ENCODE peak calls at places on chromosomes 12 and 14, in nine cellular contexts. One of them, this sample, is unnamed.

GRCh38 chr14:78612666-78613065 is 442.5 kb downstream of the NRXN3 start:
- DNase-seq in WERI-Rb-1: no peak
- DNase-seq in psoas muscle: no peak
- DNase-seq in fibroblast of lung: no peak
- DNase-seq in endothelial cell of umbilical vein: no peak
- DNase-seq in cardiac fibroblast: no peak
- DNase-seq in BE2C: no peak
- DNase-seq in thyroid gland: peak; percentile 26
- DNase-seq in IMR-90: no peak
- DNase-seq in this sample: no peak

GRCh38 chr12:63965936-63966602 is 121.6 kb downstream of the SRGAP1 start:
- DNase-seq in WERI-Rb-1: no peak
- DNase-seq in cardiac fibroblast: peak; percentile 32
- DNase-seq in psoas muscle: no peak
- DNase-seq in thyroid gland: no peak
- DNase-seq in fibroblast of lung: peak; percentile 12
- DNase-seq in endothelial cell of umbilical vein: no peak
- DNase-seq in BE2C: no peak
- DNase-seq in IMR-90: peak; percentile 32
- DNase-seq in this sample: no peak

GRCh38 chr14:80906946-80907345 is 34.6 kb downstream of the CEP128 start:
- DNase-seq in cardiac fibroblast: peak; percentile 5
- DNase-seq in BE2C: no peak
- DNase-seq in psoas muscle: no peak
- DNase-seq in endothelial cell of umbilical vein: no peak
- DNase-seq in IMR-90: peak; percentile 34
- DNase-seq in thyroid gland: no peak
- DNase-seq in fibroblast of lung: no peak
- DNase-seq in WERI-Rb-1: no peak
- DNase-seq in this sample: no peak

GRCh38 chr14:103737432-103738045 is 21.9 kb downstream of the ZFYVE21 start:
- DNase-seq in WERI-Rb-1: no peak
- DNase-seq in cardiac fibroblast: no peak
- DNase-seq in BE2C: no peak
- DNase-seq in psoas muscle: no peak
- DNase-seq in fibroblast of lung: no peak
- DNase-seq in thyroid gland: no peak
- DNase-seq in endothelial cell of umbilical vein: no peak
- DNase-seq in IMR-90: no peak
- DNase-seq in this sample: no peak

GRCh38 chr14:65179918-65180724 is 77.8 kb upstream of the MAX start:
- DNase-seq in IMR-90: peak; percentile 89
- DNase-seq in thyroid gland: no peak
- DNase-seq in cardiac fibroblast: peak; percentile 95
- DNase-seq in endothelial cell of umbilical vein: peak; percentile 46
- DNase-seq in BE2C: no peak
- DNase-seq in fibroblast of lung: peak; percentile 78
- DNase-seq in psoas muscle: peak; percentile 61
- DNase-seq in WERI-Rb-1: no peak
- DNase-seq in this sample: peak; percentile 96

GRCh38 chr14:30243805-30244204 is 315.2 kb upstream of the G2E3 start:
- DNase-seq in IMR-90: peak; percentile 85
- DNase-seq in BE2C: no peak
- DNase-seq in fibroblast of lung: peak; percentile 86
- DNase-seq in cardiac fibroblast: peak; percentile 94
- DNase-seq in endothelial cell of umbilical vein: no peak
- DNase-seq in WERI-Rb-1: no peak
- DNase-seq in psoas muscle: no peak
- DNase-seq in thyroid gland: no peak
- DNase-seq in this sample: peak; percentile 86

GRCh38 chr14:99562848-99563748 is 40.9 kb downstream of the CCDC85C start:
- DNase-seq in IMR-90: peak; percentile 65
- DNase-seq in endothelial cell of umbilical vein: peak; percentile 77
- DNase-seq in fibroblast of lung: peak; percentile 72
- DNase-seq in BE2C: peak; percentile 93
- DNase-seq in psoas muscle: peak; percentile 69
- DNase-seq in thyroid gland: peak; percentile 93
- DNase-seq in WERI-Rb-1: peak; percentile 98
- DNase-seq in cardiac fibroblast: peak; percentile 38
- DNase-seq in this sample: no peak

GRCh38 chr12:82832091-82832490 is 145.4 kb downstream of the TMTC2 start:
- DNase-seq in endothelial cell of umbilical vein: no peak
- DNase-seq in thyroid gland: no peak
- DNase-seq in cardiac fibroblast: no peak
- DNase-seq in psoas muscle: no peak
- DNase-seq in WERI-Rb-1: no peak
- DNase-seq in BE2C: no peak
- DNase-seq in fibroblast of lung: no peak
- DNase-seq in IMR-90: no peak
- DNase-seq in this sample: no peak

GRCh38 chr12:59396519-59396918 is 199.3 kb upstream of the SLC16A7 start:
- DNase-seq in endothelial cell of umbilical vein: no peak
- DNase-seq in BE2C: no peak
- DNase-seq in cardiac fibroblast: no peak
- DNase-seq in IMR-90: no peak
- DNase-seq in psoas muscle: no peak
- DNase-seq in thyroid gland: no peak
- DNase-seq in WERI-Rb-1: no peak
- DNase-seq in fibroblast of lung: no peak
- DNase-seq in this sample: no peak

GRCh38 chr12:13982010-13982409 is 608 bp upstream of the GRIN2B start:
- DNase-seq in fibroblast of lung: no peak
- DNase-seq in cardiac fibroblast: no peak
- DNase-seq in endothelial cell of umbilical vein: no peak
- DNase-seq in BE2C: peak; percentile 15
- DNase-seq in psoas muscle: no peak
- DNase-seq in IMR-90: no peak
- DNase-seq in WERI-Rb-1: peak; percentile 79
- DNase-seq in thyroid gland: no peak
- DNase-seq in this sample: no peak

GRCh38 chr14:62015248-62015647 is 253.0 kb downstream of the SNAPC1 start:
- DNase-seq in BE2C: no peak
- DNase-seq in psoas muscle: no peak
- DNase-seq in WERI-Rb-1: no peak
- DNase-seq in endothelial cell of umbilical vein: no peak
- DNase-seq in IMR-90: peak; percentile 45
- DNase-seq in cardiac fibroblast: peak; percentile 47
- DNase-seq in thyroid gland: no peak
- DNase-seq in fibroblast of lung: peak; percentile 3
- DNase-seq in this sample: no peak

GRCh38 chr12:131167334-131167733 is 213.6 kb downstream of the ADGRD1 start:
- DNase-seq in psoas muscle: no peak
- DNase-seq in BE2C: no peak
- DNase-seq in WERI-Rb-1: no peak
- DNase-seq in cardiac fibroblast: no peak
- DNase-seq in endothelial cell of umbilical vein: no peak
- DNase-seq in fibroblast of lung: no peak
- DNase-seq in IMR-90: no peak
- DNase-seq in thyroid gland: peak; percentile 88
- DNase-seq in this sample: no peak

GRCh38 chr12:58925111-58925732 is 4.9 kb upstream of the LRIG3 start:
- DNase-seq in BE2C: no peak
- DNase-seq in cardiac fibroblast: no peak
- DNase-seq in IMR-90: peak; percentile 32
- DNase-seq in WERI-Rb-1: no peak
- DNase-seq in thyroid gland: no peak
- DNase-seq in fibroblast of lung: no peak
- DNase-seq in endothelial cell of umbilical vein: peak; percentile 92
- DNase-seq in psoas muscle: no peak
- DNase-seq in this sample: no peak

GRCh38 chr14:39472078-39472477 is 39.8 kb upstream of the FBXO33 start:
- DNase-seq in IMR-90: no peak
- DNase-seq in endothelial cell of umbilical vein: no peak
- DNase-seq in psoas muscle: no peak
- DNase-seq in WERI-Rb-1: no peak
- DNase-seq in thyroid gland: no peak
- DNase-seq in fibroblast of lung: no peak
- DNase-seq in BE2C: no peak
- DNase-seq in cardiac fibroblast: no peak
- DNase-seq in this sample: no peak

GRCh38 chr14:39469094-39469710 is 37.0 kb upstream of the FBXO33 start:
- DNase-seq in endothelial cell of umbilical vein: peak; percentile 11
- DNase-seq in BE2C: peak; percentile 55
- DNase-seq in fibroblast of lung: peak; percentile 23
- DNase-seq in psoas muscle: no peak
- DNase-seq in IMR-90: no peak
- DNase-seq in cardiac fibroblast: peak; percentile 25
- DNase-seq in thyroid gland: no peak
- DNase-seq in WERI-Rb-1: peak; percentile 20
- DNase-seq in this sample: no peak

DNA sequence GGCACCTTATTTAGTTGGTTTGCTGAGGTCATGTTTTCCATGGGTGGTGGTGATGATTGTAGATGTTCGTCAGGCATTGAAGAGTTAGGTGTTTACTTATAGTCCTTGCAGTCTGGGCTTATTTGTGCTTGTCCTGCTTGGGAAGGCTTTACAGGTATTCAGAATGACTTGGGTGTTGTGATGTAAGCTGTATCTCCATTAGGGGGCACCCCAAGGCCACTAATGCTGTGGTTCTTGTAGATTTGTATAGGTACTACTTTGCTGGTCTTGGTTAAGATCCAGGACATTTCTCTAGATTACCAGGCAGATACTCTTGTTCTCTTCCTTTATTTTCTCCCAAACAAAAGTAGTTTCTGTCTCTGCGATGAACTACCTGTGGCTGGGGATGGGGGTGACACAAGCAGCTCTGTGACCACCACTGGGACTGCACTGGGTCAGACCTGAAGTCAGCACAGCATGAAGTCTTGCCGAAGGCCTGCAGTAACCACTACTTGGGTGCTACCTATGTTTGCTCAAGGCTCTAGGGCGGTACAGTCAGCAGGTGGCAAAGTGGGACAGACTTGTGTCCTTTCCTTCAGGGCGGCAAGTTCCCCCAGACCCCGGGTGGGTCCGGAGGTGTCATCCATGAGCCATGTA is 35.8 kb upstream of the FBXO33 start:
- DNase-seq in WERI-Rb-1: peak; percentile 46
- DNase-seq in IMR-90: peak; percentile 43
- DNase-seq in BE2C: peak; percentile 39
- DNase-seq in thyroid gland: no peak
- DNase-seq in fibroblast of lung: peak; percentile 32
- DNase-seq in endothelial cell of umbilical vein: peak; percentile 8
- DNase-seq in cardiac fibroblast: peak; percentile 68
- DNase-seq in psoas muscle: no peak
- DNase-seq in this sample: peak; percentile 51
- TF ChIP-seq CTCF in WERI-Rb-1: peak; percentile 60
- TF ChIP-seq CTCF in IMR-90: peak; percentile 45
- TF ChIP-seq CTCF in BE2C: peak; percentile 60
- TF ChIP-seq CTCF in thyroid gland: no peak
- TF ChIP-seq CTCF in fibroblast of lung: peak; percentile 13
- TF ChIP-seq CTCF in endothelial cell of umbilical vein: peak; percentile 32
- TF ChIP-seq CTCF in cardiac fibroblast: peak; percentile 50
- TF ChIP-seq CTCF in psoas muscle: no peak
- TF ChIP-seq CTCF in this sample: peak; percentile 36

GRCh38 chr12:79397609-79398008 is 293.2 kb downstream of the PAWR start:
- DNase-seq in WERI-Rb-1: no peak
- DNase-seq in fibroblast of lung: no peak
- DNase-seq in IMR-90: peak; percentile 55
- DNase-seq in thyroid gland: no peak
- DNase-seq in endothelial cell of umbilical vein: peak; percentile 58
- DNase-seq in BE2C: no peak
- DNase-seq in cardiac fibroblast: no peak
- DNase-seq in psoas muscle: no peak
- DNase-seq in this sample: no peak
- H3K4me3 ChIP-seq in WERI-Rb-1: no peak overlapping the region
- H3K4me3 ChIP-seq in fibroblast of lung: no peak overlapping the region
- H3K4me3 ChIP-seq in IMR-90: no peak overlapping the region
- H3K4me3 ChIP-seq in thyroid gland: no peak overlapping the region
- H3K4me3 ChIP-seq in endothelial cell of umbilical vein: no peak overlapping the region
- H3K4me3 ChIP-seq in BE2C: no peak overlapping the region
- H3K4me3 ChIP-seq in cardiac fibroblast: no peak overlapping the region
- H3K4me3 ChIP-seq in psoas muscle: no peak overlapping the region
- H3K4me3 ChIP-seq in this sample: no peak overlapping the region

GRCh38 chr14:21059842-21060589 is 2.4 kb downstream of the RNASE8 start:
- DNase-seq in WERI-Rb-1: no peak
- DNase-seq in cardiac fibroblast: no peak
- DNase-seq in thyroid gland: no peak
- DNase-seq in IMR-90: no peak
- DNase-seq in endothelial cell of umbilical vein: no peak
- DNase-seq in BE2C: no peak
- DNase-seq in psoas muscle: no peak
- DNase-seq in fibroblast of lung: no peak
- DNase-seq in this sample: no peak

GRCh38 chr14:21056520-21057163 is 980 bp upstream of the RNASE8 start:
- DNase-seq in psoas muscle: no peak
- DNase-seq in IMR-90: no peak
- DNase-seq in WERI-Rb-1: no peak
- DNase-seq in BE2C: no peak
- DNase-seq in fibroblast of lung: no peak
- DNase-seq in endothelial cell of umbilical vein: no peak
- DNase-seq in thyroid gland: no peak
- DNase-seq in cardiac fibroblast: peak; percentile 46
- DNase-seq in this sample: peak; percentile 61

GRCh38 chr14:21058903-21059302 is 1.3 kb downstream of the RNASE8 start:
- DNase-seq in endothelial cell of umbilical vein: no peak
- DNase-seq in thyroid gland: no peak
- DNase-seq in fibroblast of lung: no peak
- DNase-seq in BE2C: no peak
- DNase-seq in cardiac fibroblast: no peak
- DNase-seq in psoas muscle: no peak
- DNase-seq in IMR-90: no peak
- DNase-seq in WERI-Rb-1: no peak
- DNase-seq in this sample: no peak

GRCh38 chr14:21055473-21056117 is 2.0 kb upstream of the RNASE8 start:
- DNase-seq in endothelial cell of umbilical vein: no peak
- DNase-seq in BE2C: no peak
- DNase-seq in fibroblast of lung: no peak
- DNase-seq in thyroid gland: no peak
- DNase-seq in psoas muscle: no peak
- DNase-seq in IMR-90: no peak
- DNase-seq in WERI-Rb-1: no peak
- DNase-seq in cardiac fibroblast: no peak
- DNase-seq in this sample: no peak

GRCh38 chr14:21057803-21058675 is at the start of gene RNASE8:
- DNase-seq in IMR-90: peak; percentile 35
- DNase-seq in cardiac fibroblast: no peak
- DNase-seq in WERI-Rb-1: no peak
- DNase-seq in thyroid gland: no peak
- DNase-seq in endothelial cell of umbilical vein: no peak
- DNase-seq in psoas muscle: no peak
- DNase-seq in fibroblast of lung: no peak
- DNase-seq in BE2C: no peak
- DNase-seq in this sample: peak; percentile 50
- TF ChIP-seq CTCF in IMR-90: peak; percentile 32
- TF ChIP-seq CTCF in cardiac fibroblast: no peak
- TF ChIP-seq CTCF in WERI-Rb-1: no peak
- TF ChIP-seq CTCF in thyroid gland: no peak
- TF ChIP-seq CTCF in endothelial cell of umbilical vein: no peak
- TF ChIP-seq CTCF in psoas muscle: no peak
- TF ChIP-seq CTCF in fibroblast of lung: peak; percentile 2
- TF ChIP-seq CTCF in BE2C: no peak
- TF ChIP-seq CTCF in this sample: no peak

DNA sequence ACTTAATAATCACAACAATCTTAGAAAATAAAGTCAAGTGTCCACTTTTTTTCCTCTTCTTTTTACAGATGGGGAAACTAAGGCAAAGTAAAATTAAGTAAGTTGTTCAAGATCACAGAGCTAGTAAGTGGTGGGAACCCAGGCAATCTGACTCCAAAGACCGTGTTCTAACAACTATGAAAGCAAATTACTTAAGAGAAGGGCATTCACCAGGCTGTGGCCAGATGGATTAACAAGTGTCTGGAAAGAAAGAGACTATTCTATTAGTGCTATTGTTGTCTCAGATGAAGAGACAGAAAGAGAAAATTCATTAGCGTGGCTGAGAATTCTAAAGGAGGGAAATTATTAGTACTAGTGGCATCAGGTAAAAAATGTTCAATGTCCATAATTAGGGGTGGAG is 48.5 kb downstream of the FGD6 start:
- DNase-seq in BE2C: no peak
- DNase-seq in fibroblast of lung: no peak
- DNase-seq in thyroid gland: no peak
- DNase-seq in psoas muscle: no peak
- DNase-seq in WERI-Rb-1: no peak
- DNase-seq in cardiac fibroblast: no peak
- DNase-seq in IMR-90: no peak
- DNase-seq in endothelial cell of umbilical vein: peak; percentile 55
- DNase-seq in this sample: no peak
- H3K4me3 ChIP-seq in BE2C: no peak overlapping the region
- H3K4me3 ChIP-seq in fibroblast of lung: no peak overlapping the region
- H3K4me3 ChIP-seq in thyroid gland: no peak overlapping the region
- H3K4me3 ChIP-seq in psoas muscle: no peak overlapping the region
- H3K4me3 ChIP-seq in WERI-Rb-1: no peak overlapping the region
- H3K4me3 ChIP-seq in cardiac fibroblast: no peak overlapping the region
- H3K4me3 ChIP-seq in IMR-90: no peak overlapping the region
- H3K4me3 ChIP-seq in endothelial cell of umbilical vein: peak overlapping the region; percentile 21
- H3K4me3 ChIP-seq in this sample: no peak overlapping the region

This sample was measured in epithelial cell of esophagus.